ENCODE peak calls at places on chromosomes 11 and 22, in six cellular contexts. One of them, this sample, is unnamed.

GRCh38 chr22:36741204-36741793 is 34.6 kb downstream of the IFT27 start:
- DNase-seq in CD8-positive, alpha-beta memory T cell: no peak
- DNase-seq in Panc1: no peak
- DNase-seq in effector memory CD4-positive, alpha-beta T cell: no peak
- DNase-seq in pancreas: no peak
- DNase-seq in lower lobe of right lung: no peak
- DNase-seq in this sample: no peak

GRCh38 chr22:24402460-24403192 is 24.8 kb upstream of the ADORA2A start:
- DNase-seq in CD8-positive, alpha-beta memory T cell: no peak
- DNase-seq in Panc1: peak
- DNase-seq in effector memory CD4-positive, alpha-beta T cell: no peak
- DNase-seq in pancreas: peak
- DNase-seq in lower lobe of right lung: no peak
- DNase-seq in this sample: peak

GRCh38 chr11:119376197-119376847 is 5.2 kb downstream of the USP2 start:
- DNase-seq in CD8-positive, alpha-beta memory T cell: no peak
- DNase-seq in Panc1: no peak
- DNase-seq in effector memory CD4-positive, alpha-beta T cell: no peak
- DNase-seq in pancreas: peak
- DNase-seq in lower lobe of right lung: peak
- DNase-seq in this sample: no peak

GRCh38 chr11:75259711-75260110 is 19.1 kb downstream of the TPBGL start:
- DNase-seq in CD8-positive, alpha-beta memory T cell: no peak
- DNase-seq in Panc1: no peak
- DNase-seq in effector memory CD4-positive, alpha-beta T cell: no peak
- DNase-seq in pancreas: no peak
- DNase-seq in lower lobe of right lung: no peak
- DNase-seq in this sample: peak

GRCh38 chr11:85464283-85464682 is 162.9 kb downstream of the DLG2 start:
- DNase-seq in CD8-positive, alpha-beta memory T cell: no peak
- DNase-seq in Panc1: no peak
- DNase-seq in effector memory CD4-positive, alpha-beta T cell: no peak
- DNase-seq in pancreas: no peak
- DNase-seq in lower lobe of right lung: no peak
- DNase-seq in this sample: no peak

GRCh38 chr22:39472570-39473556 is 16.1 kb downstream of the MGAT3 start:
- DNase-seq in CD8-positive, alpha-beta memory T cell: no peak
- DNase-seq in Panc1: no peak
- DNase-seq in effector memory CD4-positive, alpha-beta T cell: no peak
- DNase-seq in pancreas: no peak
- DNase-seq in lower lobe of right lung: no peak
- DNase-seq in this sample: peak

GRCh38 chr11:108486828-108487227 is 11.4 kb downstream of the POGLUT3 start:
- DNase-seq in CD8-positive, alpha-beta memory T cell: no peak
- DNase-seq in Panc1: no peak
- DNase-seq in effector memory CD4-positive, alpha-beta T cell: no peak
- DNase-seq in pancreas: no peak
- DNase-seq in lower lobe of right lung: no peak
- DNase-seq in this sample: no peak

GRCh38 chr22:36183446-36183845 is 18.2 kb downstream of the APOL4 start:
- DNase-seq in CD8-positive, alpha-beta memory T cell: no peak
- DNase-seq in Panc1: no peak
- DNase-seq in effector memory CD4-positive, alpha-beta T cell: no peak
- DNase-seq in pancreas: no peak
- DNase-seq in lower lobe of right lung: no peak
- DNase-seq in this sample: no peak

GRCh38 chr11:94799726-94800125 is 31.6 kb downstream of the AMOTL1 start:
- DNase-seq in CD8-positive, alpha-beta memory T cell: no peak
- DNase-seq in Panc1: no peak
- DNase-seq in effector memory CD4-positive, alpha-beta T cell: no peak
- DNase-seq in pancreas: no peak
- DNase-seq in lower lobe of right lung: no peak
- DNase-seq in this sample: no peak

GRCh38 chr11:87215236-87215635 is 177.5 kb downstream of the TMEM135 start:
- DNase-seq in CD8-positive, alpha-beta memory T cell: no peak
- DNase-seq in Panc1: no peak
- DNase-seq in effector memory CD4-positive, alpha-beta T cell: no peak
- DNase-seq in pancreas: no peak
- DNase-seq in lower lobe of right lung: no peak
- DNase-seq in this sample: no peak

GRCh38 chr11:94933225-94934130 is 39.9 kb downstream of the CWC15 start:
- DNase-seq in CD8-positive, alpha-beta memory T cell: no peak
- DNase-seq in Panc1: no peak
- DNase-seq in effector memory CD4-positive, alpha-beta T cell: no peak
- DNase-seq in pancreas: peak
- DNase-seq in lower lobe of right lung: no peak
- DNase-seq in this sample: no peak

GRCh38 chr11:114297806-114298700 is 1.9 kb downstream of the NNMT start:
- DNase-seq in CD8-positive, alpha-beta memory T cell: no peak
- DNase-seq in Panc1: no peak
- DNase-seq in effector memory CD4-positive, alpha-beta T cell: no peak
- DNase-seq in pancreas: no peak
- DNase-seq in lower lobe of right lung: no peak
- DNase-seq in this sample: no peak

GRCh38 chr11:113884361-113884836 is 9.0 kb upstream of the USP28 start:
- DNase-seq in CD8-positive, alpha-beta memory T cell: no peak
- DNase-seq in Panc1: no peak
- DNase-seq in effector memory CD4-positive, alpha-beta T cell: no peak
- DNase-seq in pancreas: no peak
- DNase-seq in lower lobe of right lung: no peak
- DNase-seq in this sample: no peak

GRCh38 chr11:16001899-16002426 is 354.4 kb downstream of the SOX6 start:
- DNase-seq in CD8-positive, alpha-beta memory T cell: no peak
- DNase-seq in Panc1: no peak
- DNase-seq in effector memory CD4-positive, alpha-beta T cell: no peak
- DNase-seq in pancreas: peak
- DNase-seq in lower lobe of right lung: peak
- DNase-seq in this sample: no peak

GRCh38 chr22:44584256-44584902 is 86.3 kb upstream of the RTL6 start:
- DNase-seq in CD8-positive, alpha-beta memory T cell: no peak
- DNase-seq in Panc1: no peak
- DNase-seq in effector memory CD4-positive, alpha-beta T cell: no peak
- DNase-seq in pancreas: no peak
- DNase-seq in lower lobe of right lung: peak
- DNase-seq in this sample: no peak

GRCh38 chr11:128757886-128758612 is 64.2 kb downstream of the FLI1 start:
- DNase-seq in CD8-positive, alpha-beta memory T cell: no peak
- DNase-seq in Panc1: no peak
- DNase-seq in effector memory CD4-positive, alpha-beta T cell: no peak
- DNase-seq in pancreas: no peak
- DNase-seq in lower lobe of right lung: no peak
- DNase-seq in this sample: peak

GRCh38 chr11:31477528-31478255 is 31.7 kb downstream of the IMMP1L start:
- DNase-seq in CD8-positive, alpha-beta memory T cell: no peak
- DNase-seq in Panc1: no peak
- DNase-seq in effector memory CD4-positive, alpha-beta T cell: no peak
- DNase-seq in pancreas: no peak
- DNase-seq in lower lobe of right lung: no peak
- DNase-seq in this sample: no peak

GRCh38 chr11:7577883-7578242 is 64.1 kb downstream of the PPFIBP2 start:
- DNase-seq in CD8-positive, alpha-beta memory T cell: no peak
- DNase-seq in Panc1: no peak
- DNase-seq in effector memory CD4-positive, alpha-beta T cell: no peak
- DNase-seq in pancreas: no peak
- DNase-seq in lower lobe of right lung: no peak
- DNase-seq in this sample: no peak

GRCh38 chr11:29482510-29482909 is 534.3 kb downstream of the KCNA4 start:
- DNase-seq in CD8-positive, alpha-beta memory T cell: no peak
- DNase-seq in Panc1: no peak
- DNase-seq in effector memory CD4-positive, alpha-beta T cell: no peak
- DNase-seq in pancreas: no peak
- DNase-seq in lower lobe of right lung: no peak
- DNase-seq in this sample: no peak

GRCh38 chr11:130452171-130452570 is 3.7 kb downstream of the ADAMTS15 start:
- DNase-seq in CD8-positive, alpha-beta memory T cell: no peak
- DNase-seq in Panc1: no peak
- DNase-seq in effector memory CD4-positive, alpha-beta T cell: no peak
- DNase-seq in pancreas: no peak
- DNase-seq in lower lobe of right lung: no peak
- DNase-seq in this sample: no peak

GRCh38 chr22:50318698-50319411 is 8.0 kb downstream of the DENND6B start:
- DNase-seq in CD8-positive, alpha-beta memory T cell: no peak
- DNase-seq in Panc1: no peak
- DNase-seq in effector memory CD4-positive, alpha-beta T cell: no peak
- DNase-seq in pancreas: no peak
- DNase-seq in lower lobe of right lung: no peak
- DNase-seq in this sample: no peak

GRCh38 chr11:101723371-101723770 is 139.6 kb upstream of the TRPC6 start:
- DNase-seq in CD8-positive, alpha-beta memory T cell: no peak
- DNase-seq in Panc1: no peak
- DNase-seq in effector memory CD4-positive, alpha-beta T cell: no peak
- DNase-seq in pancreas: no peak
- DNase-seq in lower lobe of right lung: no peak
- DNase-seq in this sample: no peak

GRCh38 chr11:101718406-101718805 is 134.6 kb upstream of the TRPC6 start:
- DNase-seq in CD8-positive, alpha-beta memory T cell: no peak
- DNase-seq in Panc1: no peak
- DNase-seq in effector memory CD4-positive, alpha-beta T cell: no peak
- DNase-seq in pancreas: no peak
- DNase-seq in lower lobe of right lung: no peak
- DNase-seq in this sample: no peak

GRCh38 chr11:101715281-101715680 is 131.5 kb upstream of the TRPC6 start:
- DNase-seq in CD8-positive, alpha-beta memory T cell: no peak
- DNase-seq in Panc1: no peak
- DNase-seq in effector memory CD4-positive, alpha-beta T cell: no peak
- DNase-seq in pancreas: no peak
- DNase-seq in lower lobe of right lung: no peak
- DNase-seq in this sample: no peak

GRCh38 chr11:101717621-101718020 is 133.8 kb upstream of the TRPC6 start:
- DNase-seq in CD8-positive, alpha-beta memory T cell: no peak
- DNase-seq in Panc1: no peak
- DNase-seq in effector memory CD4-positive, alpha-beta T cell: no peak
- DNase-seq in pancreas: no peak
- DNase-seq in lower lobe of right lung: no peak
- DNase-seq in this sample: no peak

DNA sequence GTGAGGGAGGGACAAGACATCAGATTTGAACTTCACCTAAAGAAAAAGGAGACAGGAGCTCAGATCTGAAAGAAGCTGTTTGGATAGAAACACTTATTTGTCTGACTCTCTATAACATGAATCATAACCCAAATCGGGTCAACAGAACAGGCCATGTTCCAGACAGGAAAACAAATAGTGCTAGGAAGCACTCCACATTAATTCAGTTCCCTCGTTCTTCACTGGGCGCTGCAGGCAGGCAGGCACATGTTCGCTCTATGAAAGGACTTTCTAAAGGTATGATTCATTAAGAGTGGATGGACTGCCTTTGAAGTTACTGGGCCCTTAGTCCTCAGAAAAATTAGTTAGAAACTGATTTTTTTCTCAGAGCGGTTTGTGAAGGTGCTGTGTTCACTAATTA is 137.5 kb upstream of the TRPC6 start:
- DNase-seq in CD8-positive, alpha-beta memory T cell: no peak
- DNase-seq in Panc1: no peak
- DNase-seq in effector memory CD4-positive, alpha-beta T cell: no peak
- DNase-seq in pancreas: no peak
- DNase-seq in lower lobe of right lung: no peak
- DNase-seq in this sample: no peak
- H3K27ac ChIP-seq in CD8-positive, alpha-beta memory T cell: no peak
- H3K27ac ChIP-seq in Panc1: no peak
- H3K27ac ChIP-seq in effector memory CD4-positive, alpha-beta T cell: no peak
- H3K27ac ChIP-seq in pancreas: no peak
- H3K27ac ChIP-seq in lower lobe of right lung: no peak
- H3K27ac ChIP-seq in this sample: no peak

GRCh38 chr11:124895471-124895971 is 2.1 kb downstream of the ROBO4 start:
- DNase-seq in CD8-positive, alpha-beta memory T cell: no peak
- DNase-seq in Panc1: no peak
- DNase-seq in effector memory CD4-positive, alpha-beta T cell: no peak
- DNase-seq in pancreas: no peak
- DNase-seq in lower lobe of right lung: no peak
- DNase-seq in this sample: no peak
- H3K27ac ChIP-seq in CD8-positive, alpha-beta memory T cell: no peak
- H3K27ac ChIP-seq in Panc1: no peak
- H3K27ac ChIP-seq in effector memory CD4-positive, alpha-beta T cell: no peak
- H3K27ac ChIP-seq in pancreas: no peak
- H3K27ac ChIP-seq in lower lobe of right lung: peak
- H3K27ac ChIP-seq in this sample: peak

GRCh38 chr22:35104491-35104890 is 38.5 kb downstream of the ISX start:
- DNase-seq in CD8-positive, alpha-beta memory T cell: no peak
- DNase-seq in Panc1: no peak
- DNase-seq in effector memory CD4-positive, alpha-beta T cell: no peak
- DNase-seq in pancreas: no peak
- DNase-seq in lower lobe of right lung: no peak
- DNase-seq in this sample: no peak

GRCh38 chr22:35098921-35099320 is 33.0 kb downstream of the ISX start:
- DNase-seq in CD8-positive, alpha-beta memory T cell: no peak
- DNase-seq in Panc1: no peak
- DNase-seq in effector memory CD4-positive, alpha-beta T cell: no peak
- DNase-seq in pancreas: no peak
- DNase-seq in lower lobe of right lung: no peak
- DNase-seq in this sample: no peak

GRCh38 chr22:35099883-35100282 is 33.9 kb downstream of the ISX start:
- DNase-seq in CD8-positive, alpha-beta memory T cell: no peak
- DNase-seq in Panc1: no peak
- DNase-seq in effector memory CD4-positive, alpha-beta T cell: no peak
- DNase-seq in pancreas: no peak
- DNase-seq in lower lobe of right lung: no peak
- DNase-seq in this sample: no peak

GRCh38 chr22:35102663-35103062 is 36.7 kb downstream of the ISX start:
- DNase-seq in CD8-positive, alpha-beta memory T cell: no peak
- DNase-seq in Panc1: no peak
- DNase-seq in effector memory CD4-positive, alpha-beta T cell: no peak
- DNase-seq in pancreas: no peak
- DNase-seq in lower lobe of right lung: peak
- DNase-seq in this sample: peak

GRCh38 chr22:35103756-35104155 is 37.8 kb downstream of the ISX start:
- DNase-seq in CD8-positive, alpha-beta memory T cell: no peak
- DNase-seq in Panc1: no peak
- DNase-seq in effector memory CD4-positive, alpha-beta T cell: no peak
- DNase-seq in pancreas: no peak
- DNase-seq in lower lobe of right lung: no peak
- DNase-seq in this sample: peak
- H3K27ac ChIP-seq in CD8-positive, alpha-beta memory T cell: no peak
- H3K27ac ChIP-seq in Panc1: no peak
- H3K27ac ChIP-seq in effector memory CD4-positive, alpha-beta T cell: no peak
- H3K27ac ChIP-seq in pancreas: no peak
- H3K27ac ChIP-seq in lower lobe of right lung: no peak
- H3K27ac ChIP-seq in this sample: peak

GRCh38 chr22:32996702-32997101 is 61.5 kb downstream of the SYN3 start:
- DNase-seq in CD8-positive, alpha-beta memory T cell: no peak
- DNase-seq in Panc1: no peak
- DNase-seq in effector memory CD4-positive, alpha-beta T cell: no peak
- DNase-seq in pancreas: no peak
- DNase-seq in lower lobe of right lung: peak
- DNase-seq in this sample: no peak

GRCh38 chr22:32994921-32995320 is 63.3 kb downstream of the SYN3 start:
- DNase-seq in CD8-positive, alpha-beta memory T cell: no peak
- DNase-seq in Panc1: no peak
- DNase-seq in effector memory CD4-positive, alpha-beta T cell: no peak
- DNase-seq in pancreas: no peak
- DNase-seq in lower lobe of right lung: no peak
- DNase-seq in this sample: no peak

GRCh38 chr22:32994046-32994827 is 63.9 kb downstream of the SYN3 start:
- DNase-seq in CD8-positive, alpha-beta memory T cell: no peak
- DNase-seq in Panc1: no peak
- DNase-seq in effector memory CD4-positive, alpha-beta T cell: no peak
- DNase-seq in pancreas: no peak
- DNase-seq in lower lobe of right lung: no peak
- DNase-seq in this sample: no peak

GRCh38 chr22:32996276-32996675 is 61.9 kb downstream of the SYN3 start:
- DNase-seq in CD8-positive, alpha-beta memory T cell: no peak
- DNase-seq in Panc1: no peak
- DNase-seq in effector memory CD4-positive, alpha-beta T cell: no peak
- DNase-seq in pancreas: no peak
- DNase-seq in lower lobe of right lung: no peak
- DNase-seq in this sample: no peak

GRCh38 chr22:32995335-32995734 is 62.8 kb downstream of the SYN3 start:
- DNase-seq in CD8-positive, alpha-beta memory T cell: no peak
- DNase-seq in Panc1: no peak
- DNase-seq in effector memory CD4-positive, alpha-beta T cell: no peak
- DNase-seq in pancreas: no peak
- DNase-seq in lower lobe of right lung: no peak
- DNase-seq in this sample: no peak
- H3K27ac ChIP-seq in CD8-positive, alpha-beta memory T cell: no peak
- H3K27ac ChIP-seq in Panc1: no peak
- H3K27ac ChIP-seq in effector memory CD4-positive, alpha-beta T cell: no peak
- H3K27ac ChIP-seq in pancreas: no peak
- H3K27ac ChIP-seq in lower lobe of right lung: no peak
- H3K27ac ChIP-seq in this sample: no peak

This sample was measured in Peyer's patch.